ENCODE peak calls at places on chromosomes 5 and 9, in five cellular contexts. One of them, this sample, is unnamed.

GRCh38 chr9:26163931-26164330 is 485.7 kb upstream of the TUSC1 start:
- DNase-seq in NAMALWA: no peak
- DNase-seq in head of caudate nucleus: no peak
- DNase-seq in EH: peak
- DNase-seq in HT1080: no peak
- DNase-seq in this sample: no peak

GRCh38 chr9:70995511-70995910 is 125.9 kb downstream of the TRPM3 start:
- DNase-seq in EH: peak
- DNase-seq in HT1080: no peak
- DNase-seq in NAMALWA: no peak
- DNase-seq in head of caudate nucleus: no peak
- DNase-seq in this sample: no peak

GRCh38 chr9:136337416-136338395 is 10.4 kb downstream of the GPSM1 start:
- DNase-seq in HT1080: no peak
- DNase-seq in EH: no peak
- DNase-seq in NAMALWA: no peak
- DNase-seq in head of caudate nucleus: no peak
- DNase-seq in this sample: no peak

GRCh38 chr9:38437193-38437823 is 13.1 kb upstream of the IGFBPL1 start:
- DNase-seq in EH: peak
- DNase-seq in head of caudate nucleus: no peak
- DNase-seq in NAMALWA: no peak
- DNase-seq in HT1080: peak
- DNase-seq in this sample: no peak

GRCh38 chr9:91421987-91422765 is 1.5 kb downstream of the NFIL3 start:
- DNase-seq in NAMALWA: peak
- DNase-seq in HT1080: no peak
- DNase-seq in head of caudate nucleus: peak
- DNase-seq in EH: peak
- DNase-seq in this sample: peak

GRCh38 chr9:76873056-76873792 is 32.7 kb downstream of the PRUNE2 start:
- DNase-seq in head of caudate nucleus: peak
- DNase-seq in HT1080: no peak
- DNase-seq in NAMALWA: no peak
- DNase-seq in EH: peak
- DNase-seq in this sample: no peak

GRCh38 chr9:112121633-112122032 is 53.5 kb downstream of the SUSD1 start:
- DNase-seq in head of caudate nucleus: no peak
- DNase-seq in HT1080: no peak
- DNase-seq in NAMALWA: no peak
- DNase-seq in EH: no peak
- DNase-seq in this sample: no peak

GRCh38 chr5:110625376-110625999 is 101.0 kb downstream of the TMEM232 start:
- DNase-seq in HT1080: no peak
- DNase-seq in NAMALWA: peak
- DNase-seq in head of caudate nucleus: no peak
- DNase-seq in EH: peak
- DNase-seq in this sample: peak

GRCh38 chr5:67807116-67807888 is 408.3 kb upstream of the PIK3R1 start:
- DNase-seq in head of caudate nucleus: no peak
- DNase-seq in NAMALWA: no peak
- DNase-seq in EH: no peak
- DNase-seq in HT1080: no peak
- DNase-seq in this sample: peak

GRCh38 chr5:149428032-149428431 is 48.9 kb upstream of the IL17B start:
- DNase-seq in EH: peak
- DNase-seq in head of caudate nucleus: no peak
- DNase-seq in NAMALWA: no peak
- DNase-seq in HT1080: no peak
- DNase-seq in this sample: no peak

GRCh38 chr9:125747053-125747764 is at the start of gene PBX3:
- DNase-seq in EH: peak
- DNase-seq in head of caudate nucleus: peak
- DNase-seq in NAMALWA: peak
- DNase-seq in HT1080: no peak
- DNase-seq in this sample: peak

GRCh38 chr9:11340656-11341055 is 727.9 kb upstream of the PTPRD start:
- DNase-seq in EH: no peak
- DNase-seq in head of caudate nucleus: no peak
- DNase-seq in HT1080: no peak
- DNase-seq in NAMALWA: no peak
- DNase-seq in this sample: no peak

GRCh38 chr9:132541966-132542830 is 40.2 kb upstream of the BARHL1 start:
- DNase-seq in EH: no peak
- DNase-seq in head of caudate nucleus: no peak
- DNase-seq in NAMALWA: no peak
- DNase-seq in HT1080: no peak
- DNase-seq in this sample: no peak

GRCh38 chr9:128114326-128115186 is 13.0 kb downstream of the PTGES2 start:
- DNase-seq in head of caudate nucleus: no peak
- DNase-seq in EH: no peak
- DNase-seq in HT1080: no peak
- DNase-seq in NAMALWA: no peak
- DNase-seq in this sample: no peak

GRCh38 chr5:51384281-51384840 is 1.1 kb downstream of the ISL1 start:
- DNase-seq in NAMALWA: no peak
- DNase-seq in HT1080: no peak
- DNase-seq in head of caudate nucleus: no peak
- DNase-seq in EH: peak
- DNase-seq in this sample: no peak

GRCh38 chr5:138610468-138611294 is 35.5 kb upstream of the HSPA9 start:
- DNase-seq in NAMALWA: no peak
- DNase-seq in HT1080: no peak
- DNase-seq in head of caudate nucleus: peak
- DNase-seq in EH: no peak
- DNase-seq in this sample: no peak

GRCh38 chr5:61401726-61402125 is 69.7 kb downstream of the ZSWIM6 start:
- DNase-seq in NAMALWA: no peak
- DNase-seq in head of caudate nucleus: no peak
- DNase-seq in EH: peak
- DNase-seq in HT1080: peak
- DNase-seq in this sample: peak